ENCODE peak calls at places on chromosomes 6 and 20, in eight cellular contexts. S, P, Q, A, B, Y, X and V are unnamed samples.

GRCh38 chr6:42520786-42521607 is 42.8 kb upstream of the UBR2 start:
- DNase-seq in S (peak), P (no peak), Q (no peak), A (no peak), B (no peak), Y (peak), X (no peak), V (no peak)

GRCh38 chr20:5970381-5970780 is 19.9 kb downstream of the MCM8 start:
- DNase-seq in S (no peak), P (no peak), Q (no peak), A (no peak), B (no peak), Y (no peak), X (no peak), V (no peak)

GRCh38 chr6:43608783-43609182 is 20.3 kb downstream of the GTPBP2 start:
- DNase-seq in S (no peak), P (no peak), Q (no peak), A (no peak), B (no peak), Y (no peak), X (no peak), V (no peak)

GRCh38 chr6:91826128-91826527 is 1239.3 kb upstream of the MAP3K7 start:
- DNase-seq in S (no peak), P (no peak), Q (no peak), A (no peak), B (no peak), Y (no peak), X (no peak), V (no peak)

GRCh38 chr6:13830803-13831202 is 16.4 kb upstream of the MCUR1 start:
- DNase-seq in S (no peak), P (no peak), Q (no peak), A (no peak), B (no peak), Y (peak), X (no peak), V (no peak)

GRCh38 chr6:165585060-165585459 is 78.0 kb downstream of the PDE10A start:
- DNase-seq in S (peak), P (no peak), Q (no peak), A (no peak), B (no peak), Y (no peak), X (no peak), V (no peak)

GRCh38 chr6:92577077-92577719 is 842.2 kb downstream of the EPHA7 start:
- DNase-seq in S (peak), P (no peak), Q (no peak), A (no peak), B (no peak), Y (no peak), X (no peak), V (no peak)

GRCh38 chr6:2959909-2960719 is 11.3 kb downstream of the SERPINB6 start:
- DNase-seq in S (peak), P (no peak), Q (no peak), A (no peak), B (no peak), Y (peak), X (no peak), V (no peak)

GRCh38 chr6:31737315-31738047 is 1.2 kb upstream of the CLIC1 start:
- DNase-seq in S (peak), P (no peak), Q (no peak), A (no peak), B (no peak), Y (no peak), X (no peak), V (peak)

GRCh38 chr6:165478581-165478980 is 169.2 kb upstream of the C6orf118 start:
- DNase-seq in S (no peak), P (no peak), Q (no peak), A (no peak), B (no peak), Y (no peak), X (no peak), V (no peak)